ENCODE peak calls at places on chromosomes 12 and 14, in seven cellular contexts. R, K, F, D, P, L and C are unnamed samples.

GRCh38 chr12:51334774-51335173 is 10.8 kb upstream of the BIN2 start:
- DNase-seq in L (no peak), R (no peak), F (no peak), P (no peak), K (no peak), D (peak; percentile 56), C (no peak)

GRCh38 chr12:112907415-112908157 is 824 bp downstream of the OAS1 start:
- DNase-seq in K (no peak), L (peak; percentile 41), F (no peak), P (no peak), D (no peak), R (no peak), C (no peak)

GRCh38 chr14:61321385-61322010 is at the start of gene PRKCH:
- DNase-seq in K (peak; percentile 81), R (peak; percentile 87), F (peak; percentile 39), L (peak; percentile 78), P (peak; percentile 11), D (peak; percentile 75), C (peak; percentile 92)

GRCh38 chr14:58777541-58777979 is 139.8 kb downstream of the DACT1 start:
- DNase-seq in K (no peak), P (no peak), D (no peak), F (no peak), L (no peak), R (no peak), C (peak; percentile 1)

GRCh38 chr12:11685716-11686115 is 36.2 kb downstream of the ETV6 start:
- DNase-seq in K (no peak), F (no peak), R (no peak), P (no peak), D (no peak), L (no peak), C (no peak)

GRCh38 chr12:19404232-19404880 is 34.9 kb upstream of the AEBP2 start:
- DNase-seq in F (no peak), D (no peak), R (no peak), P (no peak), K (no peak), L (no peak), C (no peak)

GRCh38 chr12:3795096-3795799 is 42.3 kb upstream of the CRACR2A start:
- DNase-seq in F (no peak), R (no peak), D (no peak), L (no peak), K (no peak), P (peak; percentile 19), C (no peak)

GRCh38 chr14:104318558-104319488 is 180.4 kb downstream of the KIF26A start:
- DNase-seq in R (no peak), F (no peak), L (no peak), D (no peak), K (no peak), P (no peak), C (no peak)

GRCh38 chr12:122166422-122167327 is 7.3 kb downstream of the IL31 start:
- DNase-seq in K (no peak), D (no peak), R (no peak), L (no peak), P (no peak), F (no peak), C (no peak)

GRCh38 chr12:53234236-53234635 is 2.2 kb upstream of the RARG start:
- DNase-seq in R (no peak), L (no peak), F (no peak), K (no peak), D (no peak), P (no peak), C (no peak)

GRCh38 chr12:99282670-99283069 is 364.9 kb upstream of the GARIN6 start:
- DNase-seq in F (no peak), K (no peak), L (no peak), D (no peak), R (no peak), P (no peak), C (no peak)

GRCh38 chr12:22414742-22415141 is 80.2 kb upstream of the ST8SIA1 start:
- DNase-seq in R (no peak), F (no peak), K (no peak), D (no peak), P (no peak), L (no peak), C (no peak)

GRCh38 chr14:62661818-62662217 is 383.4 kb downstream of the KCNH5 start:
- DNase-seq in K (no peak), L (no peak), F (no peak), R (no peak), P (no peak), D (peak; percentile 80), C (no peak)

GRCh38 chr12:80553316-80553715 is 109.3 kb downstream of the PTPRQ start:
- DNase-seq in D (peak; percentile 83), L (no peak), F (no peak), P (no peak), K (no peak), R (no peak), C (no peak)

GRCh38 chr12:80559766-80560165 is 115.7 kb downstream of the PTPRQ start:
- DNase-seq in L (no peak), D (no peak), P (no peak), R (no peak), F (no peak), K (no peak), C (no peak)

GRCh38 chr12:80551897-80552296 is 107.9 kb downstream of the PTPRQ start:
- DNase-seq in L (no peak), F (no peak), K (no peak), D (peak; percentile 96), R (no peak), P (no peak), C (no peak)

GRCh38 chr12:80556566-80556965 is 112.5 kb downstream of the PTPRQ start:
- DNase-seq in R (no peak), D (no peak), L (no peak), P (no peak), F (no peak), K (no peak), C (no peak)
- H3K36me3 ChIP-seq in R (no peaks in the 10 kb centered on the region), D (no peaks in the 10 kb centered on the region), L (no peaks in the 10 kb centered on the region), P (no peaks in the 10 kb centered on the region), F (no peaks in the 10 kb centered on the region), K (no peaks in the 10 kb centered on the region), C (no peaks in the 10 kb centered on the region)

DNA sequence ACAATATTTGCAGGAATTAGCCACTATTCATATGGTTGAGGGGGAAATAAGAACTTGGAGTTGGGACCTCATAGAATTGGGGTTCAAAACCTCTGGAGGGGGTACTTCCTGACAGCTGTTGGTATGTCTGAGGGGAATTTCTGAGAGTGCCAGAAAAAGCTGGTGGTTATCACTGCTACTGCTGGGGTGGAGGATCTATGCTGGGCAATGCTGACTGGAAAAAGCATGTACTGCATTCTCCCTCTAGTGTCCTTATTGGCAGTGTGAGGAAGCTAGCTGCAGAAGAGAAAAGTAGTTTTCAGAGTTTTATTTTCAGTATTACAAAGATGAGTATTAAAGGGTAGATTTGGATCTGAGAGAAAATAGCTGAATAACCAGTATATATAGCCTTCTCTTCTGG is 88.8 kb downstream of the FUT8 start:
- DNase-seq in F (no peak), D (no peak), R (no peak), L (no peak), P (no peak), K (no peak), C (no peak)
- TF ChIP-seq CTCF in F (no peak), D (no peak), R (no peak), L (no peak), P (no peak), K (no peak), C (no peak)

GRCh38 chr12:57722716-57723629 is 15.6 kb downstream of the AGAP2 start:
- DNase-seq in P (no peak), K (peak; percentile 12), L (no peak), R (no peak), F (no peak), D (no peak), C (no peak)

GRCh38 chr12:57724936-57725740 is 13.4 kb downstream of the AGAP2 start:
- DNase-seq in R (no peak), L (no peak), P (no peak), K (peak; percentile 14), F (no peak), D (no peak), C (no peak)

GRCh38 chr12:57723630-57723962 is 14.9 kb downstream of the AGAP2 start:
- DNase-seq in D (no peak), F (no peak), L (no peak), K (no peak), R (no peak), P (no peak), C (no peak)

GRCh38 chr12:57725851-57726150 is 12.7 kb downstream of the AGAP2 start:
- DNase-seq in L (no peak), K (no peak), R (no peak), P (no peak), D (no peak), F (no peak), C (no peak)

DNA sequence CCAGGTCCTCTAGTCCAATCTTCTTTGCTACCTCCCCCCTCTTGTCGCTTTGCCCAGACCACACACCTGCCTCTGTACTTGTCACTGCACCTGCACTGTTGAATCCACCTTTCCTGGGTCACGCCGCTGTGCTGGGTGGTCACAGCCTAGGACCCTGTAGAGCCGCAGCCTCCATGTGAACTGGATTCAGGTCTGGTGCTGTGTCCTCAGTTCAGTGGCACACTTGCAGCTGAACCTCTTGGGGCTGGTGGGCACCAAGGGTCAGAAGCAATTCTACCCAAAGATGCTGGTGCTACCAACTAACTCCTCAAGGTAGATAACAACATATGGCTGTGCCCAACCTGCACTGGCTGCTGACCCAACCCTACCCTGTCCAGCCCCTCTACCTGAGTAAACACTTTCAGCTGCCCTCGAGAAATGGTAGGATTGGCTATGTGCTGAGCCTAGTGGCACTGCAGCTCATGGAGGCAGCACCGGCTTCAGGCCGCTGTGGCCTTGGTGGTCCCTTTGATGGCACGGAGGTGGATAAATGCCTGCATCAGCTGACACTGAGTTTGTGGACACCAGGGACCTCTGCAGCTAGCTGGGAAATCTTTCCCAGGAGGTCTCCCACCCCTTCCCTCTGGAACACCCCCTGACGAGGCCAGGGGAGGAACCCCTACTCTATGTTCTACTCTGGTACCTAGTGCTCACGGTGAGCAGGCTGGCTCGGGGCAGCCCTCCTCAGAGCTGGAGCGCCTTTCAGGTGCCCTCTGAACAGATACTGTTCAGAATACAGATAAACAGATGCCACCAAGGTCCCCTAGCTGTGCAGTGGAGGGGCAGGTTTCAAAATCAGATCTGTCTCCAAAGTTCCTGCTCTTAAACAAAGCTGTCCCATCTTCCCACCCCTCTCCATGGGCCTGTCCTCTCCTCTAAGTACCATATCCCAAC is 14.3 kb downstream of the AGAP2 start:
- DNase-seq in L (no peak), D (no peak), K (peak; percentile 13), R (no peak), P (no peak), F (no peak), C (no peak)
- H3K36me3 ChIP-seq in L (peaks cover 16% of the 10 kb centered on the region), D (peaks cover 3% of the 10 kb centered on the region), K (no peaks in the 10 kb centered on the region), R (peaks cover 3% of the 10 kb centered on the region), P (peaks cover 18% of the 10 kb centered on the region), F (peaks cover 22% of the 10 kb centered on the region), C (no peaks in the 10 kb centered on the region)

DNA sequence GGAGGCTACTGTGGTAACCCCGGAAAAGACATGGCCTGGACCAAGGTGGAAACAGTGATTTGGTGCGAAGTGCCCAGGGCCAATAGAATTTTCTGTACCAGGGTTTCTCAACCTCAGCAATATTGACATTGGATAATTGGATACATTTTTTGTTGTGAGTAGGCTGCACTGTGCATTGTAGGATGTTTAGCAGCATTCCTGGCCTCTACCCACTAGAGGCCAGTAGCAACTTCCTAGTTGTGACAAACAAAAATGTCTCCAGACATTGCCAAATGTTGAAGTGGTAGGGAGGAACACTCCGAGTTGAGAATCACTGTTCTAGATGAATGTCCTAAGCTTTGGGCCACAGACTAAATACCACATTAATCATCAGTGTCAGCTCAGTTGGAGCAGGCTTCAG is 6.2 kb upstream of the CGRRF1 start:
- DNase-seq in L (no peak), R (no peak), P (peak; percentile 64), D (peak; percentile 36), K (no peak), F (no peak), C (no peak)
- TF ChIP-seq CTCF in L (peak; percentile 10), R (peak; percentile 14), P (peak; percentile 64), D (peak; percentile 59), K (no peak), F (peak; percentile 6), C (peak; percentile 9)